ENCODE peak calls at places on chromosomes 5 and 9, in four cellular contexts. One of them, this sample, is unnamed.
A peak's percentile ranks its signal among the peaks of the same experiment; 100 is the strongest.

GRCh38 chr5:144427871-144428270 is 257.2 kb downstream of the KCTD16 start:
- DNase-seq in heart left ventricle: no peak
- DNase-seq in left ventricle myocardium inferior: no peak
- DNase-seq in hepatocyte: no peak
- DNase-seq in this sample: no peak

GRCh38 chr5:126481243-126481642 is 58.0 kb downstream of the GRAMD2B start:
- DNase-seq in heart left ventricle: no peak
- DNase-seq in left ventricle myocardium inferior: no peak
- DNase-seq in hepatocyte: no peak
- DNase-seq in this sample: no peak

GRCh38 chr9:129221233-129221632 is 43.2 kb upstream of the IER5L start:
- DNase-seq in heart left ventricle: no peak
- DNase-seq in left ventricle myocardium inferior: no peak
- DNase-seq in hepatocyte: no peak
- DNase-seq in this sample: no peak

GRCh38 chr5:963673-964531 is 44.7 kb upstream of the NKD2 start:
- DNase-seq in heart left ventricle: peak; percentile 74
- DNase-seq in left ventricle myocardium inferior: peak; percentile 68
- DNase-seq in hepatocyte: peak; percentile 74
- DNase-seq in this sample: no peak

GRCh38 chr9:130213898-130214761 is 41.9 kb downstream of the NCS1 start:
- DNase-seq in heart left ventricle: peak; percentile 44
- DNase-seq in left ventricle myocardium inferior: no peak
- DNase-seq in hepatocyte: peak; percentile 54
- DNase-seq in this sample: peak; percentile 74

GRCh38 chr9:109742759-109743388 is 37.1 kb upstream of the PALM2AKAP2 start:
- DNase-seq in heart left ventricle: no peak
- DNase-seq in left ventricle myocardium inferior: no peak
- DNase-seq in hepatocyte: peak; percentile 28
- DNase-seq in this sample: no peak

GRCh38 chr9:127112056-127112455 is 10.4 kb downstream of the ANGPTL2 start:
- DNase-seq in heart left ventricle: no peak
- DNase-seq in left ventricle myocardium inferior: peak; percentile 63
- DNase-seq in hepatocyte: no peak
- DNase-seq in this sample: no peak

GRCh38 chr5:160534125-160534524 is 112.5 kb downstream of the PTTG1 start:
- DNase-seq in heart left ventricle: no peak
- DNase-seq in left ventricle myocardium inferior: no peak
- DNase-seq in hepatocyte: no peak
- DNase-seq in this sample: no peak

GRCh38 chr5:74919487-74919886 is 53.3 kb upstream of the FAM169A start:
- DNase-seq in heart left ventricle: no peak
- DNase-seq in left ventricle myocardium inferior: no peak
- DNase-seq in hepatocyte: peak; percentile 60
- DNase-seq in this sample: peak; percentile 18

GRCh38 chr9:22976454-22976853 is 529.8 kb downstream of the DMRTA1 start:
- DNase-seq in heart left ventricle: no peak
- DNase-seq in left ventricle myocardium inferior: no peak
- DNase-seq in hepatocyte: no peak
- DNase-seq in this sample: no peak

GRCh38 chr9:4126184-4126865 is 173.5 kb downstream of the GLIS3 start:
- DNase-seq in heart left ventricle: no peak
- DNase-seq in left ventricle myocardium inferior: no peak
- DNase-seq in hepatocyte: no peak
- DNase-seq in this sample: no peak

GRCh38 chr9:68643901-68644809 is 60.9 kb upstream of the PIP5K1B start:
- DNase-seq in heart left ventricle: no peak
- DNase-seq in left ventricle myocardium inferior: no peak
- DNase-seq in hepatocyte: no peak
- DNase-seq in this sample: no peak

GRCh38 chr9:77533678-77534077 is 114.4 kb downstream of the GNA14 start:
- DNase-seq in heart left ventricle: no peak
- DNase-seq in left ventricle myocardium inferior: no peak
- DNase-seq in hepatocyte: no peak
- DNase-seq in this sample: no peak

GRCh38 chr9:94554439-94555331 is at the start of gene PCAT7:
- DNase-seq in heart left ventricle: no peak
- DNase-seq in left ventricle myocardium inferior: no peak
- DNase-seq in hepatocyte: peak; percentile 92
- DNase-seq in this sample: peak; percentile 75

GRCh38 chr5:60679816-60680215 is 20.1 kb downstream of the DEPDC1B start:
- DNase-seq in heart left ventricle: no peak
- DNase-seq in left ventricle myocardium inferior: no peak
- DNase-seq in hepatocyte: no peak
- DNase-seq in this sample: no peak

GRCh38 chr9:15155826-15156225 is 151.2 kb downstream of the TTC39B start:
- DNase-seq in heart left ventricle: no peak
- DNase-seq in left ventricle myocardium inferior: no peak
- DNase-seq in hepatocyte: no peak
- DNase-seq in this sample: no peak

GRCh38 chr5:151288180-151288579 is 15.4 kb downstream of the SLC36A3 start:
- DNase-seq in heart left ventricle: no peak
- DNase-seq in left ventricle myocardium inferior: no peak
- DNase-seq in hepatocyte: peak; percentile 64
- DNase-seq in this sample: no peak

GRCh38 chr9:8778356-8778755 is 978.8 kb upstream of the DMAC1 start:
- DNase-seq in heart left ventricle: no peak
- DNase-seq in left ventricle myocardium inferior: no peak
- DNase-seq in hepatocyte: no peak
- DNase-seq in this sample: no peak

GRCh38 chr5:169686137-169686536 is 49.1 kb downstream of the DOCK2 start:
- DNase-seq in heart left ventricle: no peak
- DNase-seq in left ventricle myocardium inferior: no peak
- DNase-seq in hepatocyte: no peak
- DNase-seq in this sample: peak; percentile 63

GRCh38 chr5:106241409-106241808 is 1429.3 kb downstream of the EFNA5 start:
- DNase-seq in heart left ventricle: no peak
- DNase-seq in left ventricle myocardium inferior: no peak
- DNase-seq in hepatocyte: peak; percentile 6
- DNase-seq in this sample: no peak

GRCh38 chr5:61280205-61280604 is 51.9 kb upstream of the ZSWIM6 start:
- DNase-seq in heart left ventricle: no peak
- DNase-seq in left ventricle myocardium inferior: no peak
- DNase-seq in hepatocyte: peak; percentile 72
- DNase-seq in this sample: no peak

GRCh38 chr9:112380102-112380581 is at the start of gene HSDL2:
- DNase-seq in heart left ventricle: no peak
- DNase-seq in left ventricle myocardium inferior: no peak
- DNase-seq in hepatocyte: peak; percentile 74
- DNase-seq in this sample: no peak

GRCh38 chr5:51378061-51378409 is 5.2 kb upstream of the ISL1 start:
- DNase-seq in heart left ventricle: no peak
- DNase-seq in left ventricle myocardium inferior: no peak
- DNase-seq in hepatocyte: no peak
- DNase-seq in this sample: no peak

GRCh38 chr9:36772449-36773370 is 200.0 kb downstream of the MELK start:
- DNase-seq in heart left ventricle: no peak
- DNase-seq in left ventricle myocardium inferior: no peak
- DNase-seq in hepatocyte: peak; percentile 52
- DNase-seq in this sample: peak; percentile 36

GRCh38 chr5:174371600-174372094 is 326.1 kb downstream of the NSG2 start:
- DNase-seq in heart left ventricle: no peak
- DNase-seq in left ventricle myocardium inferior: no peak
- DNase-seq in hepatocyte: peak; percentile 50
- DNase-seq in this sample: peak; percentile 11

GRCh38 chr5:56356876-56357160 is 123.7 kb upstream of the ANKRD55 start:
- DNase-seq in heart left ventricle: no peak
- DNase-seq in left ventricle myocardium inferior: no peak
- DNase-seq in hepatocyte: no peak
- DNase-seq in this sample: no peak

GRCh38 chr9:92609142-92609500 is 60.8 kb downstream of the IPPK start:
- DNase-seq in heart left ventricle: no peak
- DNase-seq in left ventricle myocardium inferior: no peak
- DNase-seq in hepatocyte: no peak
- DNase-seq in this sample: no peak

GRCh38 chr9:28379082-28379481 is 805.8 kb upstream of the C9orf72 start:
- DNase-seq in heart left ventricle: no peak
- DNase-seq in left ventricle myocardium inferior: no peak
- DNase-seq in hepatocyte: no peak
- DNase-seq in this sample: no peak

GRCh38 chr9:34254966-34255825 is 73.9 kb downstream of the KIF24 start:
- DNase-seq in heart left ventricle: no peak
- DNase-seq in left ventricle myocardium inferior: no peak
- DNase-seq in hepatocyte: no peak
- DNase-seq in this sample: no peak

GRCh38 chr5:20113031-20113685 is 125.2 kb upstream of the CDH18 start:
- DNase-seq in heart left ventricle: no peak
- DNase-seq in left ventricle myocardium inferior: no peak
- DNase-seq in hepatocyte: no peak
- DNase-seq in this sample: no peak

GRCh38 chr5:137735531-137736284 is at the start of gene KLHL3:
- DNase-seq in heart left ventricle: no peak
- DNase-seq in left ventricle myocardium inferior: peak; percentile 29
- DNase-seq in hepatocyte: peak; percentile 70
- DNase-seq in this sample: peak; percentile 66
- TF ChIP-seq CTCF in heart left ventricle: peak; percentile 44
- TF ChIP-seq CTCF in left ventricle myocardium inferior: peak; percentile 29
- TF ChIP-seq CTCF in hepatocyte: peak; percentile 43
- TF ChIP-seq CTCF in this sample: no peak

DNA sequence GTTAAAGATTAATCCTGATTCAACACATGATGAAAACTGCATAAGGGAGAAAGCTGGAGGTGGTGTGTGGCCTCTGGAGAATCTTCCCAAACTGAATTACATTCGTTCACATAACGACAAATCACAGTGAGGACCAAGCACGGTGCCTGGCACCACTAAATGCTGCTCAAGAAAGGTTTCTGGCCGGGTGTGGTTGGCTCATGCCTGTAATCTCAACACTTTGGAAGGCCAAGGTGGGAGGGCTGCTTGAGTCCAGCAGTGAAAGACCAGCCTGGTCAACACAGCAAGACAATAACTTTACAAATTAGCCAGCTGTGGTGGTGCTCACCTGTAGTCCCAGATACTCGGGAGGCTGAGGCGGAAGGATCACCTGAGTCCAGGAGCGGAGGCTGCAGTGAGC is 9.6 kb downstream of the COL23A1 start:
- DNase-seq in heart left ventricle: no peak
- DNase-seq in left ventricle myocardium inferior: no peak
- DNase-seq in hepatocyte: no peak
- DNase-seq in this sample: no peak
- TF ChIP-seq CTCF in heart left ventricle: no peak
- TF ChIP-seq CTCF in left ventricle myocardium inferior: no peak
- TF ChIP-seq CTCF in hepatocyte: no peak
- TF ChIP-seq CTCF in this sample: no peak

GRCh38 chr5:125412051-125412560 is 665.7 kb upstream of the ZNF608 start:
- DNase-seq in heart left ventricle: no peak
- DNase-seq in left ventricle myocardium inferior: no peak
- DNase-seq in hepatocyte: peak; percentile 74
- DNase-seq in this sample: peak; percentile 31
- TF ChIP-seq CTCF in heart left ventricle: no peak
- TF ChIP-seq CTCF in left ventricle myocardium inferior: no peak
- TF ChIP-seq CTCF in hepatocyte: peak; percentile 14
- TF ChIP-seq CTCF in this sample: no peak

GRCh38 chr5:128213340-128213739 is 129.8 kb downstream of the SLC12A2 start:
- DNase-seq in heart left ventricle: no peak
- DNase-seq in left ventricle myocardium inferior: no peak
- DNase-seq in hepatocyte: peak; percentile 76
- DNase-seq in this sample: peak; percentile 57
- TF ChIP-seq CTCF in heart left ventricle: peak; percentile 88
- TF ChIP-seq CTCF in left ventricle myocardium inferior: peak; percentile 84
- TF ChIP-seq CTCF in hepatocyte: peak; percentile 88
- TF ChIP-seq CTCF in this sample: peak; percentile 73

This sample was measured in nephron progenitor cell.